ENCODE peak calls at places on chromosomes 6 and 20, in six cellular contexts. One of them, this sample, is unnamed. For H3K9me2 and H3K4me1, the result is how much of the 10 kb centered on the place peaks cover.

GRCh38 chr6:36312854-36313627 is 23.6 kb downstream of the BNIP5 start:
- DNase-seq in hepatocyte: no peak
- DNase-seq in HCT116: no peak
- DNase-seq in GM23248: no peak
- DNase-seq in PC-3: no peak
- DNase-seq in GM23338: no peak
- DNase-seq in this sample: peak

GRCh38 chr20:25085756-25086495 is 4.0 kb upstream of the VSX1 start:
- DNase-seq in hepatocyte: no peak
- DNase-seq in HCT116: no peak
- DNase-seq in GM23248: no peak
- DNase-seq in PC-3: no peak
- DNase-seq in GM23338: no peak
- DNase-seq in this sample: no peak

GRCh38 chr20:45946149-45946970 is 11.9 kb downstream of the PCIF1 start:
- DNase-seq in hepatocyte: peak
- DNase-seq in HCT116: no peak
- DNase-seq in GM23248: peak
- DNase-seq in PC-3: no peak
- DNase-seq in GM23338: no peak
- DNase-seq in this sample: no peak

GRCh38 chr6:70886661-70887060 is 70.2 kb downstream of the B3GAT2 start:
- DNase-seq in hepatocyte: no peak
- DNase-seq in HCT116: no peak
- DNase-seq in GM23248: no peak
- DNase-seq in PC-3: no peak
- DNase-seq in GM23338: no peak
- DNase-seq in this sample: no peak

GRCh38 chr6:1987640-1988039 is 257.8 kb downstream of the GMDS start:
- DNase-seq in hepatocyte: no peak
- DNase-seq in HCT116: no peak
- DNase-seq in GM23248: peak
- DNase-seq in PC-3: peak
- DNase-seq in GM23338: no peak
- DNase-seq in this sample: no peak

GRCh38 chr6:157068691-157069228 is 254.6 kb downstream of the TMEM242 start:
- DNase-seq in hepatocyte: no peak
- DNase-seq in HCT116: no peak
- DNase-seq in GM23248: no peak
- DNase-seq in PC-3: peak
- DNase-seq in GM23338: no peak
- DNase-seq in this sample: peak

GRCh38 chr20:17869295-17869994 is 99.1 kb downstream of the SNX5 start:
- DNase-seq in hepatocyte: no peak
- DNase-seq in HCT116: no peak
- DNase-seq in GM23248: no peak
- DNase-seq in PC-3: no peak
- DNase-seq in GM23338: no peak
- DNase-seq in this sample: no peak

GRCh38 chr20:18001131-18001921 is 32.5 kb downstream of the MGME1 start:
- DNase-seq in hepatocyte: peak
- DNase-seq in HCT116: no peak
- DNase-seq in GM23248: peak
- DNase-seq in PC-3: peak
- DNase-seq in GM23338: no peak
- DNase-seq in this sample: no peak

GRCh38 chr6:7909323-7910276 is 988 bp downstream of the TXNDC5 start:
- DNase-seq in hepatocyte: peak
- DNase-seq in HCT116: no peak
- DNase-seq in GM23248: peak
- DNase-seq in PC-3: peak
- DNase-seq in GM23338: peak
- DNase-seq in this sample: peak

GRCh38 chr20:48339147-48339985 is 488.4 kb downstream of the PREX1 start:
- DNase-seq in hepatocyte: peak
- DNase-seq in HCT116: no peak
- DNase-seq in GM23248: peak
- DNase-seq in PC-3: peak
- DNase-seq in GM23338: no peak
- DNase-seq in this sample: no peak

GRCh38 chr6:134689676-134690447 is 260.0 kb downstream of the ALDH8A1 start:
- DNase-seq in hepatocyte: no peak
- DNase-seq in HCT116: no peak
- DNase-seq in GM23248: no peak
- DNase-seq in PC-3: no peak
- DNase-seq in GM23338: no peak
- DNase-seq in this sample: no peak

GRCh38 chr6:134689177-134689576 is 260.7 kb downstream of the ALDH8A1 start:
- DNase-seq in hepatocyte: no peak
- DNase-seq in HCT116: no peak
- DNase-seq in GM23248: no peak
- DNase-seq in PC-3: no peak
- DNase-seq in GM23338: no peak
- DNase-seq in this sample: no peak

GRCh38 chr6:134683783-134684765 is 265.8 kb downstream of the ALDH8A1 start:
- DNase-seq in hepatocyte: no peak
- DNase-seq in HCT116: no peak
- DNase-seq in GM23248: peak
- DNase-seq in PC-3: peak
- DNase-seq in GM23338: no peak
- DNase-seq in this sample: no peak

GRCh38 chr6:134691180-134691579 is 258.7 kb downstream of the ALDH8A1 start:
- DNase-seq in hepatocyte: no peak
- DNase-seq in HCT116: no peak
- DNase-seq in GM23248: no peak
- DNase-seq in PC-3: no peak
- DNase-seq in GM23338: no peak
- DNase-seq in this sample: no peak

GRCh38 chr6:134686071-134686470 is 263.8 kb downstream of the ALDH8A1 start:
- DNase-seq in hepatocyte: no peak
- DNase-seq in HCT116: no peak
- DNase-seq in GM23248: peak
- DNase-seq in PC-3: peak
- DNase-seq in GM23338: no peak
- DNase-seq in this sample: no peak
- H3K9me2 ChIP-seq in hepatocyte: under half
- H3K9me2 ChIP-seq in HCT116: under half
- H3K9me2 ChIP-seq in GM23248: under half
- H3K9me2 ChIP-seq in PC-3: under half
- H3K9me2 ChIP-seq in GM23338: under half
- H3K9me2 ChIP-seq in this sample: under half

DNA sequence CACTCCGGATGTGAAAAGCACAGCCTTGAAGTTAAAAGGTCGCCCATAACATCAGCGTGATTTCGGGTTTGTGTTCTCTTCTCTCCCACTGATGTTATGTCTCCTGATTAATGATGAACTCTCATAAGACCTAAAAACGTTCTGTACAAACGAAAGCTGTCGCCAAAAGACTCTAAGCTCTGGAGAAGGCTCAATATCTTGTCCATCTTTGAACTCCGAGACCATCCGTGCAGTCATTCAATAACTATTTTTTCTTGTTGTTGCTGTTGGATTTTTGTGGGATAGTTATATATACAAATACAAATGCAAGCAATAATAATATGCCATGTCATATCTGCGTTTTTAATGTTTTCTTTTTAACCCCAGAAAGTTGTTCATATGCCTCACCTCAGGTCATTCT is 291.8 kb upstream of the MARCKS start:
- DNase-seq in hepatocyte: no peak
- DNase-seq in HCT116: no peak
- DNase-seq in GM23248: peak
- DNase-seq in PC-3: no peak
- DNase-seq in GM23338: no peak
- DNase-seq in this sample: no peak
- H3K4me3 ChIP-seq in hepatocyte: peak
- H3K4me3 ChIP-seq in HCT116: no peak
- H3K4me3 ChIP-seq in GM23248: peak
- H3K4me3 ChIP-seq in PC-3: no peak
- H3K4me3 ChIP-seq in GM23338: peak
- H3K4me3 ChIP-seq in this sample: no peak

GRCh38 chr20:16258766-16259165 is 314.5 kb downstream of the KIF16B start:
- DNase-seq in hepatocyte: no peak
- DNase-seq in HCT116: no peak
- DNase-seq in GM23248: no peak
- DNase-seq in PC-3: no peak
- DNase-seq in GM23338: no peak
- DNase-seq in this sample: no peak
- H3K4me1 ChIP-seq in hepatocyte: under half
- H3K4me1 ChIP-seq in HCT116: under half
- H3K4me1 ChIP-seq in GM23248: under half
- H3K4me1 ChIP-seq in PC-3: under half
- H3K4me1 ChIP-seq in GM23338: under half
- H3K4me1 ChIP-seq in this sample: under half

DNA sequence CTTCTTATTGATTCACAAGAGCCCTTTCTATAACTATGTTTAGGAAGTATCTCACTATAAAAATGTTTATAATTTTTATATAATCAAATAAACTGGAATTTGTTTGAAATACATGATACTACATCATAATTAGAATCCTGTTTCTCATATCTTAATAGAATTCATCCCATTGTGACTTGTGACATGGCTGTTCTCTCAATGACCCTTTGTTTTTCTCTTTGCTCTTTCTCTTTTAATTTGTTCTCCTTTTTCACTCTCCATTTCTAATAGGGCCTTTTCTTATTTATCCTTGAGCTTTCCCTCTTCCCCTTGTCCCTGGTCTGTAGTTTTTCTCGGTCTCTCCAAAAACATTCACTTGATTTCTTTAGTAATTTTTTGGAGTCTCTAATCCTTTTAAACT is 111.3 kb downstream of the ADGRB3 start:
- DNase-seq in hepatocyte: no peak
- DNase-seq in HCT116: no peak
- DNase-seq in GM23248: no peak
- DNase-seq in PC-3: no peak
- DNase-seq in GM23338: no peak
- DNase-seq in this sample: no peak
- H3K9me2 ChIP-seq in hepatocyte: under half
- H3K9me2 ChIP-seq in HCT116: under half
- H3K9me2 ChIP-seq in GM23248: under half
- H3K9me2 ChIP-seq in PC-3: under half
- H3K9me2 ChIP-seq in GM23338: under half
- H3K9me2 ChIP-seq in this sample: under half

GRCh38 chr6:17919494-17919893 is 67.9 kb downstream of the KIF13A start:
- DNase-seq in hepatocyte: no peak
- DNase-seq in HCT116: no peak
- DNase-seq in GM23248: no peak
- DNase-seq in PC-3: no peak
- DNase-seq in GM23338: no peak
- DNase-seq in this sample: no peak
- H3K4me3 ChIP-seq in hepatocyte: no peak
- H3K4me3 ChIP-seq in HCT116: no peak
- H3K4me3 ChIP-seq in GM23248: no peak
- H3K4me3 ChIP-seq in PC-3: no peak
- H3K4me3 ChIP-seq in GM23338: no peak
- H3K4me3 ChIP-seq in this sample: no peak

DNA sequence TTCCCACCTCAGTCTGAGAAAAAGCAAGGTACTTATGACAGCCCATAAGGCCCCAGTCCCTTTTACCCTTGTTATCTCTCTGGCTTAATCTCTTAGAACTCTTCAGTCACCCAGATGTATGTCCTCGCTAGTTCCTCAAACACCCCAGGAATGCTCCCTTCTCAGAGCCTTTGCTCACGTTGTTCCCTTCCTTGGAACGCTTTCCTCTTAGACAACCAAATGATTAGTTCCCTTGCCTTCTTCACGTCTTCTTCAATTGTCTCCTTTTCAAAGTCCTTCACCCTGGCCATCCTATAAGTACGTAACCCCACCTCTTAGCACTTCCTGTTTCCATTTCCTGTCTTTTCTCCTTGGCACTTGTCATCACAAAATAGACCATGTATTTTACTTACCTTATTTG is 1.1 kb upstream of the APOBEC2 start:
- DNase-seq in hepatocyte: no peak
- DNase-seq in HCT116: no peak
- DNase-seq in GM23248: no peak
- DNase-seq in PC-3: no peak
- DNase-seq in GM23338: no peak
- DNase-seq in this sample: peak
- H3K4me1 ChIP-seq in hepatocyte: half or more
- H3K4me1 ChIP-seq in HCT116: under half
- H3K4me1 ChIP-seq in GM23248: under half
- H3K4me1 ChIP-seq in PC-3: under half
- H3K4me1 ChIP-seq in GM23338: under half
- H3K4me1 ChIP-seq in this sample: under half

GRCh38 chr6:147017153-147017552 is 187.1 kb upstream of the STXBP5 start:
- DNase-seq in hepatocyte: no peak
- DNase-seq in HCT116: no peak
- DNase-seq in GM23248: no peak
- DNase-seq in PC-3: no peak
- DNase-seq in GM23338: peak
- DNase-seq in this sample: no peak
- H3K9me2 ChIP-seq in hepatocyte: under half
- H3K9me2 ChIP-seq in HCT116: under half
- H3K9me2 ChIP-seq in GM23248: under half
- H3K9me2 ChIP-seq in PC-3: under half
- H3K9me2 ChIP-seq in GM23338: under half
- H3K9me2 ChIP-seq in this sample: under half